ENCODE peak calls at places on chromosomes 2 and 18, in seven cellular contexts. F is K562, Y is HepG2, J is GM12891, S is H1, C is GM12878, D is SK-N-SH. A is an unnamed sample.
A peak's percentile ranks its signal among the peaks of the same experiment; 100 is the strongest.

GRCh38 chr2:111126581-111126980 is 5.9 kb downstream of the BCL2L11 start:
- DNase-seq in F (no peak), Y (no peak), J (no peak), S (no peak), C (no peak), D (no peak), A (no peak)

GRCh38 chr2:174492963-174493431 is 6.2 kb upstream of the GPR155 start:
- DNase-seq in F (no peak), Y (no peak), J (peak; percentile 14), S (no peak), C (peak; percentile 85), D (no peak), A (peak; percentile 29)

GRCh38 chr2:98346259-98347236 is at the start of gene CNGA3:
- DNase-seq in F (peak; percentile 46), Y (no peak), J (no peak), S (peak; percentile 85), C (no peak), D (peak; percentile 54), A (no peak)

GRCh38 chr2:36461039-36461681 is 105.6 kb downstream of the CRIM1 start:
- DNase-seq in F (no peak), Y (peak; percentile 46), J (no peak), S (no peak), C (peak; percentile 9), D (no peak), A (no peak)

GRCh38 chr2:99106905-99107304 is 34.6 kb upstream of the C2orf15 start:
- DNase-seq in F (no peak), Y (no peak), J (no peak), S (no peak), C (no peak), D (no peak), A (no peak)

GRCh38 chr2:101113441-101114267 is 37.5 kb downstream of the TBC1D8 start:
- DNase-seq in F (no peak), Y (peak; percentile 88), J (no peak), S (no peak), C (no peak), D (peak; percentile 56), A (no peak)

GRCh38 chr2:98505311-98505808 is 60.7 kb downstream of the INPP4A start:
- DNase-seq in F (no peak), Y (no peak), J (no peak), S (no peak), C (no peak), D (no peak), A (no peak)

GRCh38 chr18:9335255-9336045 is 877 bp downstream of the TWSG1 start:
- DNase-seq in F (no peak), Y (no peak), J (no peak), S (no peak), C (no peak), D (no peak), A (no peak)

GRCh38 chr18:59560556-59560955 is 136.7 kb downstream of the CCBE1 start:
- DNase-seq in F (no peak), Y (no peak), J (no peak), S (no peak), C (no peak), D (no peak), A (no peak)

GRCh38 chr2:24749069-24749691 is 44.0 kb downstream of the PTRHD1 start:
- DNase-seq in F (no peak), Y (no peak), J (no peak), S (no peak), C (no peak), D (no peak), A (no peak)

GRCh38 chr2:171289336-171289735 is 128.6 kb upstream of the TLK1 start:
- DNase-seq in F (no peak), Y (no peak), J (no peak), S (no peak), C (no peak), D (no peak), A (no peak)

GRCh38 chr2:171289938-171290480 is 129.3 kb upstream of the TLK1 start:
- DNase-seq in F (no peak), Y (no peak), J (no peak), S (no peak), C (no peak), D (no peak), A (no peak)

GRCh38 chr2:171297951-171298350 is 135.8 kb downstream of the METTL8 start:
- DNase-seq in F (no peak), Y (peak; percentile 29), J (no peak), S (no peak), C (no peak), D (no peak), A (no peak)

GRCh38 chr2:171293661-171294060 is 133.0 kb upstream of the TLK1 start:
- DNase-seq in F (no peak), Y (no peak), J (no peak), S (no peak), C (no peak), D (no peak), A (no peak)

DNA sequence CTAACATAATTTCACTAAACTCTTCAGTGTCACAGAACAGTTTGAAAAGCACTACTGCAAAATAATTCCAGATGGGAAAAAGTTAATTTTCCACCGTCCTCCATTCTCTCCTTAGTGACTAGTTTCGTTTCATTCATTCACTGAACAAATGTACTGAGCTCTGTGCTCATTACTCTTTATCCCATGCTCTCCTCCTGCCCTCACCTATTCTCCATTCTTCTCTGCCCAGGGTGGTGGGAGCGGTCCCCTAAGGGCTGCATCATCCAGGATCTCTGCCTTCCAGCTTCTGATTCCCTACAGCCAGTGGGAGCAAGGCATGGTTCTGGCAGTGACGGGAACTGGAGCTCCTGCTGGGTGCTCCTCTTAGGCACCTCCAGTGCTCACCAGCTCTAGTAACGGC is 133.9 kb upstream of the TLK1 start:
- DNase-seq in F (no peak), Y (no peak), J (no peak), S (no peak), C (no peak), D (no peak), A (no peak)
- TF ChIP-seq TAF1 in F (no peak), Y (no peak), J (no peak), S (no peak), C (no peak), D (no peak), A (no peak)

DNA sequence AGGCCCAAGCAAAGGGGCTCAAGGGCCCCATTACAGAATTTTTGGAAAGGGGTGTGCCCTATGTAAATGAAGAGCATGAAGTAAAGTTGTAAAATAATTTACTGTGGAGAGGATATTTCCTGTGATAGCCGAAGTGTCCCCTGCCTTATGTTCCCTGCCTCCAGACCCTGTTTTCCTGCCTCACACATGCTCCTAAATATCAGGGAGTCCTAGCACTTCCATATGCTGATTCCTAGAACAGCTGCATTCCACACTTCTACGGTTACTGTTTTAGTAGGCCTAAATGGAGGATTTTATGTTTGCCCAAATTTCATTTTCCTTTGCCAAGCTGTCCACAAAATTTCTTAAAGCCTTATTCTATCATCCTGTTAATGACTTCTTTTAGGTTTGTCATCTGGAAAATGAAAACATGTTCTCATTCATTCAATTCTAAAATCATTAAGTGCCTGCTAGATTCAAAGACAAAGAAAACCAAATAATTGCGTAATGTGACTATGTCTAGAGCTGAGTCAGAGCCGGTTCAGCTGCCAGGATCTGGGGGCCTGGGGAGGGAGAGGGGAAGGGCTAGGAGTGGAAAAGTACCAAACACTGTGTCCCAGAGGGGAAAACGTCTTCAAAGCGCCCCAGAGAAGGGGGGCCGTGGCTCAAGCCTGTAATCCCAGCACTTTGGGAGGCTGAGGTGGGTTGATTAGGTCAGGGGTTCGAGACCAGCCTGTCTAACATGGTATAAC is 25.8 kb upstream of the IMPA2 start:
- DNase-seq in F (peak; percentile 55), Y (peak; percentile 76), J (no peak), S (no peak), C (no peak), D (no peak), A (no peak)
- TF ChIP-seq POLR2AphosphoS5 in F (no peak), Y (no peak), J (no peak), S (no peak), C (no peak), D (no peak), A (no peak)

GRCh38 chr2:237860273-237860935 is 981 bp downstream of the RAMP1 start:
- DNase-seq in F (no peak), Y (no peak), J (no peak), S (no peak), C (no peak), D (peak; percentile 55), A (no peak)
- TF ChIP-seq TAF1 in F (no peak), Y (no peak), J (no peak), S (no peak), C (no peak), D (no peak), A (no peak)

GRCh38 chr2:33160217-33160616 is 213.5 kb downstream of the LTBP1 start:
- DNase-seq in F (no peak), Y (no peak), J (no peak), S (no peak), C (no peak), D (no peak), A (no peak)

GRCh38 chr2:33153008-33153407 is 206.3 kb downstream of the LTBP1 start:
- DNase-seq in F (no peak), Y (no peak), J (no peak), S (no peak), C (no peak), D (no peak), A (no peak)

DNA sequence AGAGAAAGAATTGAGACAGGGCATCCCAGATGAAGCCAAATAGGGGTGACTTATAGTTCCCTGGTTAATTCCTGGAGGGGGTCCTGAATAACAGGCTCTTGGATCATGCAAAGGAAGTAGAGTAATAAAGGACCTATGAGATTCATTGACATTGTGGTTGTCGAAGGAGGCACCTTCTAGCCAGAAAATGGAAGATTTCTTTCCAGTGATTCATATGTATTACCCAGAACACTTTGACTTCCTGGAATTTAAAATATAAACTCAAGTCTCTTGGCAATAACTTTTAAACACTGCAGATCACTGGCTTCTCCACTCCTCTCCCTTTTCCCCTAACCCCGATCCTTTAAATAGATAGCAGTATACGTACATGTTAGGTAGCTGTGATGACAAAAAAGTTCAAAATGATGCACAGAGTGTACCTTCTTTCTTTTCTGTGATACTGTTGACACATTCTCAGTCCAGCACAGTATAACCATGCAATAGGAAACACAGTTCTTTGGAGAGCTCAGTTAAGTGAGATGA is 211.8 kb downstream of the LTBP1 start:
- DNase-seq in F (no peak), Y (no peak), J (no peak), S (no peak), C (no peak), D (no peak), A (no peak)
- TF ChIP-seq POLR2AphosphoS5 in F (no peak), Y (no peak), J (no peak), S (no peak), C (no peak), D (peak; percentile 83), A (no peak)

A was measured in GM12892.